ENCODE peak calls at places on chromosomes 4 and X, in ten cellular contexts. V is GM23248; T is heart left ventricle; Y is breast epithelium; I is bronchial epithelial cell; S is tibial artery; J is IMR-90; P is uterus; E is CD8-positive, alpha-beta T cell; W is fibroblast of lung. X is an unnamed sample.

GRCh38 chr4:27308379-27308778 is 447.7 kb downstream of the STIM2 start:
- DNase-seq in J (no peak), T (no peak), W (no peak), V (no peak), I (no peak), S (no peak), Y (no peak), E (no peak), P (no peak), X (no peak)

GRCh38 chrX:17459596-17459995 is 84.6 kb downstream of the NHS start:
- DNase-seq in P (no peak), Y (no peak), S (no peak), T (no peak), I (peak; percentile 66), V (peak; percentile 78), E (no peak), W (peak; percentile 84), J (peak; percentile 66), X (peak; percentile 31)

GRCh38 chrX:153438522-153438921 is 7.3 kb downstream of the TREX2 start:
- DNase-seq in P (no peak), E (no peak), W (peak; percentile 18), T (no peak), I (peak; percentile 11), V (peak; percentile 49), Y (no peak), J (peak; percentile 7), S (no peak), X (no peak)

GRCh38 chr4:178917756-178918155 is 1475.5 kb upstream of the AGA start:
- DNase-seq in S (no peak), P (no peak), T (no peak), J (no peak), W (no peak), Y (no peak), V (no peak), I (no peak), E (no peak), X (no peak)

GRCh38 chr4:40185830-40186664 is 10.8 kb upstream of the RHOH start:
- DNase-seq in I (peak; percentile 54), W (peak; percentile 43), Y (no peak), J (peak; percentile 22), S (no peak), V (peak; percentile 59), P (no peak), T (no peak), E (no peak), X (no peak)

GRCh38 chr4:74933562-74934015 is 673 bp downstream of the PARM1 start:
- DNase-seq in T (peak; percentile 27), V (peak; percentile 30), S (peak; percentile 71), I (no peak), E (no peak), J (no peak), P (peak; percentile 18), W (peak; percentile 0), Y (no peak), X (no peak)

GRCh38 chrX:19705196-19705769 is 182.1 kb downstream of the SH3KBP1 start:
- DNase-seq in E (no peak), S (no peak), J (no peak), V (peak; percentile 74), P (no peak), Y (no peak), T (no peak), I (no peak), W (peak; percentile 46), X (no peak)

GRCh38 chr4:72313121-72313520 is 255.9 kb downstream of the ADAMTS3 start:
- DNase-seq in Y (no peak), P (no peak), E (no peak), S (no peak), J (no peak), T (no peak), I (peak; percentile 23), V (peak; percentile 29), W (no peak), X (no peak)

GRCh38 chrX:120000490-120001246 is 57.1 kb upstream of the NKAP start:
- DNase-seq in P (no peak), W (peak; percentile 6), E (no peak), J (peak; percentile 1), T (no peak), Y (no peak), V (peak; percentile 46), S (no peak), I (peak; percentile 53), X (no peak)

GRCh38 chr4:156517956-156518355 is 453.6 kb downstream of the PDGFC start:
- DNase-seq in V (no peak), W (no peak), J (no peak), Y (no peak), I (no peak), T (no peak), S (no peak), E (no peak), P (no peak), X (no peak)

GRCh38 chr4:137674066-137674465 is 141.8 kb upstream of the PCDH18 start:
- DNase-seq in V (peak; percentile 80), S (no peak), J (peak; percentile 77), P (no peak), E (no peak), T (no peak), I (peak; percentile 75), W (peak; percentile 84), Y (no peak), X (no peak)

DNA sequence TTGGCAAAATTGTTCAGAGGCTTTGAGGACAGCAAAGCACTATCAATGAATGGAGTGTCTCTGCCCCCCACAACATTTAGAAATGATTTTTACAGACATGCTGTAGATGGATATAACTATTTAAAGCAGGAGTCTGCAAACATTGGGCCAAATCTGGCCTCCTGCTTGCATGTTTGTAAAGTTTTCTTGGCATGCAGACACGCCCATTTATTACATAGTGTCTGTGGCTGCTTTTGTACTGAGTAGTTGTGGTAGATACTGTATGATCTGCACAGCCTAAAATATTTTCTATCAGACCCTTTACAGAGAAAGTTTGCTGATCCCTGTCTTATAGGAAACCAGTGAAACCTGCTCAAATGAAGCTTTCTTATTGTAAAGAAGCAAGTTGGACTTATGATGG is 45.5 kb upstream of the PHEX start:
- DNase-seq in J (peak; percentile 40), Y (no peak), I (no peak), S (no peak), V (peak; percentile 58), E (no peak), P (no peak), W (peak; percentile 57), T (no peak), X (no peak)
- H3K36me3 ChIP-seq in J (peaks cover 22% of the 10 kb centered on the region), Y (no peaks in the 10 kb centered on the region), I (peaks cover 1% of the 10 kb centered on the region), S (no peaks in the 10 kb centered on the region), V (peaks cover 19% of the 10 kb centered on the region), E (no peaks in the 10 kb centered on the region), P (no peaks in the 10 kb centered on the region), W (no peaks in the 10 kb centered on the region), T (peaks cover 11% of the 10 kb centered on the region), X (peaks cover 1% of the 10 kb centered on the region)

DNA sequence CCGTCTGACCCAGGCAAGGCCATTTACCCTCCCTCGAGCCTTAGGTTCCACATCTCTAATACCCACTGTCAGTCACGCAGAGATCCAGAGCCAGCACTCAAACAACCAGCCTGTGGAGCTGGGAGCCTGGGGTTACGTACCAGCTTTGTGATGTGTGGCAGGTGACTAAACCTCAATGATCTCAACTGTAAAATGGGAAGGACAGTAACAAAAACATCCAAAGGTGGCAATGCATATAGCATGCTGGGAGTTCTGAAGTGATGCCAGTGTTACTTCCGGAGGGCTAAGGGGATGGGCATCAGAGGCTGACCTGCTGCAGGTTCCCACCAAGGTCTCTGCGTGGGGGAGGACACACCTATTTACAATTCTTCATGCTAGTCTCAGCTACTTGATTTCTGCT is 6.0 kb downstream of the GRPEL1 start:
- DNase-seq in S (peak; percentile 21), T (no peak), V (no peak), E (no peak), I (no peak), J (no peak), Y (no peak), P (no peak), W (no peak), X (no peak)
- H3K36me3 ChIP-seq in S (peaks cover 40% of the 10 kb centered on the region), T (peaks cover 75% of the 10 kb centered on the region), V (peaks cover 44% of the 10 kb centered on the region), E (peaks cover 56% of the 10 kb centered on the region), I (peaks cover 30% of the 10 kb centered on the region), J (peaks cover 45% of the 10 kb centered on the region), Y (peaks cover 4% of the 10 kb centered on the region), P (no peaks in the 10 kb centered on the region), W (peaks cover 17% of the 10 kb centered on the region), X (peaks cover 4% of the 10 kb centered on the region)

GRCh38 chr4:106114284-106114683 is 201.7 kb downstream of the TBCK start:
- DNase-seq in T (no peak), P (no peak), S (no peak), J (no peak), E (no peak), Y (no peak), W (no peak), V (no peak), I (peak; percentile 15), X (no peak)
- H3K36me3 ChIP-seq in T (peaks cover 19% of the 10 kb centered on the region), P (no peaks in the 10 kb centered on the region), S (peaks cover 72% of the 10 kb centered on the region), J (peaks cover 3% of the 10 kb centered on the region), E (peaks cover 15% of the 10 kb centered on the region), Y (no peaks in the 10 kb centered on the region), W (no peaks in the 10 kb centered on the region), V (peaks cover 16% of the 10 kb centered on the region), I (peaks cover 1% of the 10 kb centered on the region), X (no peaks in the 10 kb centered on the region)

DNA sequence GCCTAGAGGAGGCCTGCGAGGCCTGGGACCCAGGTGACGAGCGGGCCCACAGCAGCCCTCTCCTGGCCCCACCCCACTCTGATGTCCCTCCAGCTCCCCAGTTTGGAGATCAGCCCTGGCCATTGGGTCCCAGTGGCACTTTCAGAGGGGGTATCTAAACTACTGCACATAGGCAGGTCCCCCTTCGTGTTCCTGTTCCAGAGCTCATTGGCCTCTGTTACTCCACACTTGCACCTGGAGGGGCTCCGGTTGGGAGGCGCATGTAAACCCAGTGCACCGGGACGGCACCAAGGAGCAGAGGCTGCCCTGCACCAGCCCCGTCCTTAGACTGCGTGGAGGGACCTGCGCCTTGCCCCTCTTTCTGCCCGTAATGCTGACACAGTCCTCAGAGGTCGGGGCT is 34.3 kb downstream of the TRMT44 start:
- DNase-seq in Y (no peak), V (no peak), J (no peak), I (no peak), P (no peak), E (no peak), T (no peak), W (no peak), S (no peak), X (no peak)
- H3K36me3 ChIP-seq in Y (no peaks in the 10 kb centered on the region), V (peaks cover 5% of the 10 kb centered on the region), J (peaks cover 14% of the 10 kb centered on the region), I (peaks cover 8% of the 10 kb centered on the region), P (no peaks in the 10 kb centered on the region), E (no peaks in the 10 kb centered on the region), T (peaks cover 24% of the 10 kb centered on the region), W (no peaks in the 10 kb centered on the region), S (peaks cover 20% of the 10 kb centered on the region), X (no peaks in the 10 kb centered on the region)